ENCODE peak calls at places on chromosome 5, in five cellular contexts. O is K562, H is HEK293T, N is gastrocnemius medialis, Y is fibroblast of the aortic adventitia. S is an unnamed sample.

GRCh38 chr5:93886098-93886806 is 144.9 kb upstream of the POU5F2 start:
- DNase-seq in O (no peak), H (no peak), Y (no peak), N (no peak), S (no peak)

GRCh38 chr5:149135536-149136201 is 5.6 kb upstream of the ABLIM3 start:
- DNase-seq in N (no peak), H (no peak), Y (peak), O (no peak), S (no peak)

GRCh38 chr5:60463179-60463868 is 236.6 kb downstream of the DEPDC1B start:
- DNase-seq in H (no peak), N (no peak), Y (peak), O (no peak), S (no peak)

GRCh38 chr5:103904651-103905050 is 342.1 kb upstream of the NUDT12 start:
- DNase-seq in N (no peak), O (no peak), Y (no peak), H (no peak), S (no peak)

GRCh38 chr5:114176356-114176755 is 185.5 kb upstream of the KCNN2 start:
- DNase-seq in N (no peak), O (no peak), Y (peak), H (no peak), S (no peak)

GRCh38 chr5:167352801-167353200 is 938.6 kb upstream of the WWC1 start:
- DNase-seq in N (no peak), O (no peak), Y (no peak), H (no peak), S (no peak)

GRCh38 chr5:142981886-142982820 is 212.0 kb downstream of the ARHGAP26 start:
- DNase-seq in N (peak), H (no peak), O (no peak), Y (peak), S (no peak)

GRCh38 chr5:61569353-61569752 is 237.3 kb downstream of the ZSWIM6 start:
- DNase-seq in N (no peak), H (no peak), O (no peak), Y (no peak), S (no peak)

GRCh38 chr5:147763791-147764525 is 18.6 kb downstream of the JAKMIP2 start:
- DNase-seq in N (no peak), H (no peak), Y (peak), O (no peak), S (no peak)

GRCh38 chr5:92662741-92663140 is 918.3 kb downstream of the NR2F1-AS1 start:
- DNase-seq in N (no peak), H (no peak), Y (no peak), O (no peak), S (no peak)

S was measured in erythroblast.